ENCODE peak calls at places on chromosomes 13 and 19, in ten cellular contexts. G is IMR-90, P is transverse colon, W is lower lobe of right lung, U is epithelial cell of esophagus, J is progenitor cell of endocrine pancreas, X is pancreas, H is lower leg skin, S is osteocyte, T is GM12864. Y is an unnamed sample.

GRCh38 chr13:50685491-50685890 is 158.0 kb downstream of the DLEU7 start:
- DNase-seq in U (peak), J (no peak), P (peak), W (peak), T (no peak), G (no peak), X (no peak), H (peak), S (no peak), Y (peak)

GRCh38 chr19:52961981-52962380 is 700 bp downstream of the ZNF816 start:
- DNase-seq in T (no peak), H (peak), J (no peak), W (no peak), G (no peak), U (no peak), S (no peak), P (no peak), X (no peak), Y (no peak)

GRCh38 chr13:54637377-54637776 is 1608.8 kb downstream of the OLFM4 start:
- DNase-seq in G (no peak), J (no peak), W (no peak), P (no peak), S (no peak), X (no peak), H (no peak), U (peak), T (no peak), Y (no peak)

GRCh38 chr13:34031629-34032028 is 213.7 kb downstream of the RFC3 start:
- DNase-seq in P (no peak), H (no peak), U (no peak), X (no peak), T (no peak), W (no peak), G (no peak), J (no peak), S (no peak), Y (no peak)

GRCh38 chr19:54188224-54188871 is 1.0 kb downstream of the MBOAT7 start:
- DNase-seq in P (no peak), G (peak), T (no peak), S (no peak), H (no peak), J (no peak), U (peak), X (peak), W (peak), Y (peak)

GRCh38 chr19:36685835-36686234 is 1.6 kb upstream of the ZNF567 start:
- DNase-seq in G (no peak), S (no peak), H (no peak), W (no peak), U (no peak), X (no peak), P (no peak), J (no peak), T (no peak), Y (no peak)

GRCh38 chr13:32837307-32837972 is 178.8 kb upstream of the KL start:
- DNase-seq in W (no peak), G (no peak), H (no peak), T (no peak), U (no peak), P (no peak), X (no peak), S (no peak), J (no peak), Y (no peak)

GRCh38 chr19:28468701-28469459 is 744.1 kb downstream of the UQCRFS1 start:
- DNase-seq in S (no peak), G (no peak), W (peak), H (no peak), P (peak), U (peak), X (peak), J (no peak), T (no peak), Y (peak)

GRCh38 chr13:109998808-109999528 is 212.6 kb upstream of the IRS2 start:
- DNase-seq in X (no peak), P (no peak), T (no peak), U (peak), J (no peak), S (no peak), W (no peak), H (no peak), G (peak), Y (no peak)

GRCh38 chr13:74061939-74062595 is 72.1 kb downstream of the KLF12 start:
- DNase-seq in H (no peak), G (peak), X (no peak), P (no peak), W (no peak), J (no peak), T (peak), S (no peak), U (no peak), Y (no peak)

GRCh38 chr13:83919775-83920174 is 37.5 kb upstream of the SLITRK1 start:
- DNase-seq in X (no peak), U (no peak), H (no peak), P (no peak), W (no peak), G (no peak), J (no peak), T (no peak), S (no peak), Y (no peak)

GRCh38 chr13:46647514-46648065 is 94.6 kb downstream of the LRCH1 start:
- DNase-seq in H (no peak), W (no peak), S (no peak), G (no peak), P (no peak), T (no peak), J (no peak), X (no peak), U (no peak), Y (no peak)

GRCh38 chr13:113991191-113991669 is 17.4 kb upstream of the C13orf46 start:
- DNase-seq in X (no peak), P (no peak), U (no peak), J (no peak), T (no peak), G (no peak), W (no peak), H (peak), S (no peak), Y (no peak)

GRCh38 chr19:19167612-19168011 is 2.5 kb downstream of the MEF2B start:
- DNase-seq in U (no peak), T (no peak), W (no peak), S (no peak), H (no peak), X (no peak), G (no peak), P (no peak), J (no peak), Y (no peak)

GRCh38 chr19:30790048-30790680 is 418.0 kb downstream of the ZNF536 start:
- DNase-seq in P (no peak), J (no peak), T (no peak), W (no peak), S (peak), G (no peak), U (no peak), H (peak), X (no peak), Y (no peak)

GRCh38 chr19:40315812-40316475 is 30.8 kb upstream of the AKT2 start:
- DNase-seq in U (no peak), X (no peak), J (no peak), P (no peak), S (no peak), T (no peak), H (no peak), W (no peak), G (no peak), Y (no peak)

GRCh38 chr19:53285087-53285486 is 17.6 kb upstream of the VN1R4 start:
- DNase-seq in P (no peak), X (no peak), J (no peak), U (no peak), T (no peak), S (no peak), G (no peak), W (no peak), H (no peak), Y (no peak)

GRCh38 chr13:48318014-48318713 is 14.6 kb downstream of the RB1 start:
- DNase-seq in W (no peak), S (no peak), P (no peak), J (no peak), U (no peak), X (peak), T (no peak), G (no peak), H (peak), Y (no peak)

GRCh38 chr19:32642771-32643170 is 32.2 kb downstream of the ANKRD27 start:
- DNase-seq in S (no peak), T (no peak), U (no peak), X (no peak), J (no peak), P (peak), W (no peak), H (no peak), G (no peak), Y (no peak)

GRCh38 chr19:55370305-55370988 is at the start of gene IL11:
- DNase-seq in G (peak), S (no peak), H (no peak), W (no peak), U (peak), X (peak), P (no peak), J (no peak), T (no peak), Y (no peak)

GRCh38 chr13:20473888-20474287 is 51.8 kb downstream of the CRYL1 start:
- DNase-seq in J (no peak), W (no peak), P (no peak), S (no peak), G (no peak), H (no peak), U (no peak), T (no peak), X (no peak), Y (no peak)

GRCh38 chr19:799076-799881 is 2.0 kb downstream of the PTBP1 start:
- DNase-seq in H (no peak), W (no peak), U (peak), S (no peak), T (no peak), X (peak), G (peak), P (peak), J (no peak), Y (no peak)
- TF ChIP-seq CTCF in H (no peak), W (no peak), U (peak), S (peak), T (peak), X (no peak), G (peak), P (no peak), J (peak), Y (no peak)

GRCh38 chr19:45112111-45112827 is 19.3 kb downstream of the PPP1R37 start:
- DNase-seq in J (no peak), W (no peak), T (no peak), H (no peak), S (no peak), X (no peak), G (no peak), P (no peak), U (no peak), Y (no peak)
- TF ChIP-seq CTCF in J (no peak), W (no peak), T (peak), H (no peak), S (no peak), X (no peak), G (no peak), P (no peak), U (no peak), Y (no peak)

GRCh38 chr13:101149735-101150380 is 266.4 kb downstream of the NALCN start:
- DNase-seq in U (peak), S (no peak), W (no peak), T (no peak), X (no peak), G (peak), J (no peak), H (no peak), P (no peak), Y (no peak)
- TF ChIP-seq CTCF in U (peak), S (peak), W (peak), T (no peak), X (no peak), G (peak), J (peak), H (no peak), P (no peak), Y (no peak)

GRCh38 chr19:39197808-39198207 is 1.0 kb downstream of the NCCRP1 start:
- DNase-seq in J (no peak), T (no peak), G (no peak), W (no peak), H (no peak), U (peak), X (peak), P (no peak), S (no peak), Y (no peak)
- TF ChIP-seq CTCF in J (no peak), T (no peak), G (no peak), W (no peak), H (no peak), U (no peak), X (no peak), P (no peak), S (no peak), Y (no peak)

DNA sequence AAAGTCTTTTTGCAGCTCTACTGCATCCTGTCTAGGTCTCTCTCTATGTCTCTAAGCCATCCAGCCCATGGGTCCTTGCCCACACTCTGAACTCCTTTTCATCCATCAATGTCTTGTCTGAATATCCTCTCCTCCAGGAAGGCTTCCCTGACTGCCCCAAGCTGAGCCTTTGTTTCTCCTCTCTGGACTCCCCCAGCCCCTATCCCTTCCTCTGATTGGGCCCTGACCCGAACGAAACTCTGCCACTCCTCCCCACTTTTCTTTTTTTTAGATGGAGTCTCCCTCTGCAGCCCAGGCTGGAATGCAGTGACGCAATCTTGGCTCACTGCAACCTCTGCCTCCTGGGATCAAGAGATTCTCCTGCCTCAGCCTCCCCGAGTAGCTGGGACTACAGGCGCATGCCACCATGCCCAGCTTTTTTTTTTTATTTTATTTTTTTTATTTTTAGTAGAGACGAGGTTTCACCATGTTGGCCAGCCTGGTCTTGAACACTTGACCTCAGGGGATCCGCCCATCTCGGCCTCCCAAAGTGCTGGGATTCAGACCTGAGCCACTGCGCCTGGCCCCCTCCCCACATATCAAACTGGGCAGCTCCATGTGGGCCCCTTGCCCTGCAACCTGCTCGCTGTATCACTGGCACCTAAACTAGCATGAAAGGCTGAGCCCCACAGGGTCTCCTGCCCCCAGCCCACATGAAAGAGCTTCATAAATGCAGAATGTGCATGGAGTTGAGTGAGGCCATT is 870 bp upstream of the UNC13A start:
- DNase-seq in J (no peak), U (no peak), T (no peak), W (no peak), H (no peak), P (no peak), G (no peak), S (no peak), X (no peak), Y (no peak)
- TF ChIP-seq CTCF in J (no peak), U (no peak), T (no peak), W (no peak), H (no peak), P (no peak), G (no peak), S (no peak), X (no peak), Y (no peak)

DNA sequence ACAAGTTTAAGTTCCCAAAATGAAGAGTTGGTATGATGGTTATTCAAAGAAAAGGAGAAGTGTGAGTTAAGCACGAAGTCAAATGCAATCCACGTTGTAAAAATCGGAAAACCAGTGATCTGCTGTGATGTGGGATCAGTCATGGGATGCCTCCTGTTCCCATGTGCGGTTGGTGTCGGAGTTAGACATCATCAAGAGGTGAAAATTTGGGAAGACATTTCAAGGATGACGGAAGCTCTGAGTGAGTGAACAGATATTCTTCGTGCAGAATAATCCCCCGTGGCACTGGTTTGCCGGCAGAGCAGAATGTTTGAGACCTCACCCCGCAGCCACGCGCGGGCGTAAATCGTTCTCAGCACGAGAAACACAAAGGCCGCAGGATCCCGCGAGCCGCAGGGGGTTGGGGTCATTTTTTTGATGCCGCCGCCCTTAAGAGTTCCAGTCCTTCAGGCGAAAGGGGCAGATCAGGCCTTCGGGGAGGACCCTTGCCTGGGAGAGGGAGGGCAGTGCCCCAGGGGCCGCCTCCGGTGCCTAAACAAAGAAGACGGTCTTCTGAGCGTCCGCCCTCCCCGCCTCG is 13.7 kb upstream of the SOX1 start:
- DNase-seq in S (no peak), P (no peak), U (no peak), T (no peak), J (no peak), W (no peak), X (no peak), H (peak), G (no peak), Y (no peak)
- TF ChIP-seq CTCF in S (no peak), P (no peak), U (no peak), T (no peak), J (no peak), W (no peak), X (no peak), H (no peak), G (no peak), Y (no peak)

GRCh38 chr19:12140545-12141404 is 625 bp upstream of the ZNF20 start:
- DNase-seq in T (peak), G (peak), P (peak), U (peak), J (peak), X (peak), H (peak), W (peak), S (peak), Y (peak)

GRCh38 chr19:12139309-12139708 is 841 bp downstream of the ZNF20 start:
- DNase-seq in T (no peak), W (no peak), H (peak), X (no peak), J (no peak), U (no peak), P (no peak), S (no peak), G (peak), Y (no peak)

GRCh38 chr19:12137541-12137940 is 2.6 kb downstream of the ZNF20 start:
- DNase-seq in X (no peak), H (peak), W (no peak), G (no peak), J (no peak), S (no peak), P (no peak), U (no peak), T (no peak), Y (no peak)

GRCh38 chr19:12139885-12140544 is at the start of gene ZNF20:
- DNase-seq in P (peak), H (peak), T (peak), S (peak), J (peak), W (peak), G (peak), X (peak), U (peak), Y (peak)

GRCh38 chr19:12141405-12141736 is 1.2 kb upstream of the ZNF20 start:
- DNase-seq in W (no peak), U (no peak), P (no peak), H (no peak), T (no peak), X (no peak), J (no peak), S (no peak), G (no peak), Y (no peak)
- TF ChIP-seq CTCF in W (no peak), U (no peak), P (no peak), H (no peak), T (no peak), X (no peak), J (no peak), S (no peak), G (no peak), Y (no peak)

GRCh38 chr19:3345850-3346460 is 20.4 kb upstream of the NFIC start:
- DNase-seq in S (no peak), J (no peak), P (no peak), W (no peak), T (no peak), H (no peak), G (no peak), U (no peak), X (no peak), Y (no peak)

GRCh38 chr19:3342246-3342645 is 24.1 kb upstream of the NFIC start:
- DNase-seq in J (no peak), X (no peak), G (no peak), U (no peak), H (no peak), P (no peak), S (no peak), W (no peak), T (no peak), Y (no peak)

GRCh38 chr19:3343619-3344502 is 22.5 kb upstream of the NFIC start:
- DNase-seq in J (no peak), S (no peak), H (peak), W (peak), X (peak), U (peak), P (peak), G (peak), T (peak), Y (peak)

GRCh38 chr19:3346677-3347353 is 19.6 kb upstream of the NFIC start:
- DNase-seq in W (no peak), T (no peak), P (peak), S (peak), J (no peak), U (no peak), X (peak), G (no peak), H (peak), Y (no peak)

GRCh38 chr19:3344608-3345598 is 21.5 kb upstream of the NFIC start:
- DNase-seq in X (no peak), J (no peak), P (no peak), W (no peak), G (no peak), T (no peak), S (no peak), U (no peak), H (no peak), Y (no peak)
- TF ChIP-seq CTCF in X (no peak), J (no peak), P (no peak), W (no peak), G (no peak), T (no peak), S (no peak), U (no peak), H (no peak), Y (no peak)

DNA sequence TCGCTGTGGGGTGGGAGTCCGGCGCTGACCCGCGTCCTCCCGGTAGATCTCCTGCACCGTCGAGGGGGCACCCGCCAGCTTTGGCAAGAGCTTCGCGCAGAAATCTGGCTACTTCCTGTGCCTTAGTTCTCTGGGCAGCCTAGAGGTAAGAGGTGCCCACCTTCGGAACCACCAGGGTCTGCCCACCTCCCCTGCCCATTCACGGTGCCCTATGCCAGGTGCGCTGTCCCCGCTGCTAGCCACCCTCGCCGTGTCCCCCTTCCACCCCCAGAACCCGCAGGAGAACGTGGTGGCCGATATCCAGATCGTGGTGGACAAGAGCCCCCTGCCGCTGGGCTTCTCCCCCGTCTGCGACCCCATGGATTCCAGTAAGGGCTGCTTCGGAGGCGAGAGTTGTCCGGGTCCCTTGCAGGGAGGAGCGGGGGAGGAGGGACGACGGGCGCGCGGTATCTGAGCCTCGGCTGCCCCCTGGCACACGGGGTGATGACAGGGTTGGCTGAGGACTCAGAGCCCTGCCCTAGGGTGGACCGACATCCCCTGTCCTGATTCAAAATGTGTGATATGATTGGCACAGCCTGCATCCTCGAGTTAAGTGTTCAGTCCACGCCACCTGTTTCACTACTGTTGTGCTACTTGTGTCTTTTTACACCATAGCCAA is 549 bp downstream of the MVB12A start:
- DNase-seq in W (peak), G (no peak), P (peak), H (peak), U (peak), X (peak), J (peak), S (no peak), T (no peak), Y (peak)
- TF ChIP-seq CTCF in W (peak), G (no peak), P (no peak), H (no peak), U (no peak), X (no peak), J (peak), S (no peak), T (no peak), Y (no peak)

Y was measured in Calu3.